ENCODE peak calls at places on chromosomes 2 and 18, in seven cellular contexts. P is NB4; F is HCT116; E is sigmoid colon; T is fibroblast of mammary gland; Q is CD8-positive, alpha-beta T cell; J is GM12864. W is an unnamed sample.
A peak's percentile ranks its signal among the peaks of the same experiment; 100 is the strongest.

GRCh38 chr18:58321986-58322385 is 278.0 kb downstream of the NEDD4L start:
- DNase-seq in P (peak; percentile 60), F (peak; percentile 74), E (peak; percentile 82), T (peak; percentile 89), Q (peak; percentile 54), J (peak; percentile 55), W (peak; percentile 84)

GRCh38 chr2:151437630-151438029 is 27.9 kb downstream of the RIF1 start:
- DNase-seq in P (peak; percentile 38), F (peak; percentile 10), E (no peak), T (peak; percentile 44), Q (no peak), J (no peak), W (peak; percentile 64)

GRCh38 chr2:162072976-162073775 is 839 bp downstream of the DPP4 start:
- DNase-seq in P (no peak), F (no peak), E (peak; percentile 66), T (peak; percentile 30), Q (no peak), J (no peak), W (peak; percentile 62)

GRCh38 chr2:120522151-120522751 is 176.3 kb downstream of the INHBB start:
- DNase-seq in P (no peak), F (no peak), E (no peak), T (peak; percentile 41), Q (no peak), J (no peak), W (peak; percentile 41)

GRCh38 chr2:236246711-236247246 is 17.4 kb downstream of the ASB18 start:
- DNase-seq in P (no peak), F (no peak), E (no peak), T (no peak), Q (no peak), J (no peak), W (peak; percentile 3)

GRCh38 chr2:196479350-196479749 is 160.2 kb upstream of the CCDC150 start:
- DNase-seq in P (no peak), F (no peak), E (no peak), T (peak; percentile 89), Q (no peak), J (no peak), W (peak; percentile 89)

GRCh38 chr18:13376841-13377351 is 158.3 kb downstream of the LDLRAD4 start:
- DNase-seq in P (no peak), F (no peak), E (peak; percentile 50), T (no peak), Q (peak; percentile 78), J (no peak), W (no peak)

GRCh38 chr2:86218124-86218523 is 18.9 kb downstream of the MRPL35 start:
- DNase-seq in P (no peak), F (no peak), E (no peak), T (no peak), Q (no peak), J (no peak), W (no peak)

GRCh38 chr2:158994920-158995676 is 26.7 kb downstream of the TANC1 start:
- DNase-seq in P (no peak), F (no peak), E (no peak), T (peak; percentile 18), Q (no peak), J (no peak), W (peak; percentile 48)

GRCh38 chr2:120576509-120577474 is 158.9 kb upstream of the GLI2 start:
- DNase-seq in P (peak; percentile 81), F (no peak), E (peak; percentile 75), T (peak; percentile 24), Q (no peak), J (no peak), W (peak; percentile 38)

GRCh38 chr2:85340034-85340892 is 12.5 kb upstream of the TGOLN2 start:
- DNase-seq in P (no peak), F (no peak), E (no peak), T (no peak), Q (no peak), J (no peak), W (peak; percentile 6)

GRCh38 chr2:22290293-22290692 is 1094.7 kb upstream of the KLHL29 start:
- DNase-seq in P (no peak), F (no peak), E (no peak), T (no peak), Q (no peak), J (no peak), W (no peak)

GRCh38 chr2:85503611-85504433 is 35.1 kb upstream of the MAT2A start:
- DNase-seq in P (peak; percentile 67), F (no peak), E (no peak), T (peak; percentile 92), Q (no peak), J (no peak), W (peak; percentile 69)

DNA sequence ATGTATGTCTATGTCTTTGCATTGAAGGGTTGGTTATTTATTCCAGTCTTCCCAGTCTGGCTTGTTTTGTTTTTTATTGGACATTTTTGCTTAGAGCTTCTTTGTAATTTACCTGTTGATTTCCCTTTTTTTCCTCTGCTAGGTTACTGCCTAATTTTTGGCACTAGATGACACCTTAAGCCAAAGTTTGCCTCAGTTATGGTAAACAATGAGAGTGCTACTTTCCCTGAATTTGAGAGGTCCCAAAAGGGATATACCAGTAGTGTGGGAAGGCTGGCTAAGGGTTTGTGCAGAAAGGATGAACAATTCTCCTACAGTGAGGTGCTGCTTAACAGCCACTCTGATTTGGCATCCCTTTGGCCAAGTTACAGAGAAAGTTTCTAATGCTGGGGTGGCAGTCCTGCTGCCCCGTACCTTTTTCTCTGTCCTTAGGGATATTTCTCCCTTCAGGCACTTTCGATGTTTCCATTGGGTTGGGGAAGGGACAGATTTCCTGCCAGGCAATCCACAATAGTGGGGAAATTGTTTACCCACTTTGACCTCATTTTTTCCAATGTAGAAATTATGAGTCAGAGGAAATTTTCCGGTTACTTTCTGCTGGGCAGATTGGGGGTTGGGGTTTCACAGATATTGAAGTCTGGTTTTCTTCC is 354.9 kb downstream of the PTPRM start:
- DNase-seq in P (no peak), F (peak; percentile 54), E (no peak), T (peak; percentile 82), Q (no peak), J (no peak), W (peak; percentile 50)
- TF ChIP-seq CTCF in P (no peak), F (no peak), E (no peak), T (no peak), Q (no peak), J (no peak), W (no peak)

GRCh38 chr2:24452499-24452878 is 38.6 kb upstream of the NCOA1 start:
- DNase-seq in P (no peak), F (no peak), E (no peak), T (peak; percentile 52), Q (no peak), J (no peak), W (peak; percentile 52)

GRCh38 chr2:24453379-24454073 is 37.5 kb upstream of the NCOA1 start:
- DNase-seq in P (no peak), F (no peak), E (no peak), T (peak; percentile 42), Q (no peak), J (no peak), W (no peak)

GRCh38 chr2:24451805-24452498 is 39.1 kb upstream of the NCOA1 start:
- DNase-seq in P (no peak), F (no peak), E (no peak), T (no peak), Q (no peak), J (no peak), W (no peak)

GRCh38 chr2:24456610-24457556 is 34.2 kb upstream of the NCOA1 start:
- DNase-seq in P (peak; percentile 56), F (peak; percentile 21), E (peak; percentile 92), T (peak; percentile 87), Q (no peak), J (no peak), W (peak; percentile 79)

DNA sequence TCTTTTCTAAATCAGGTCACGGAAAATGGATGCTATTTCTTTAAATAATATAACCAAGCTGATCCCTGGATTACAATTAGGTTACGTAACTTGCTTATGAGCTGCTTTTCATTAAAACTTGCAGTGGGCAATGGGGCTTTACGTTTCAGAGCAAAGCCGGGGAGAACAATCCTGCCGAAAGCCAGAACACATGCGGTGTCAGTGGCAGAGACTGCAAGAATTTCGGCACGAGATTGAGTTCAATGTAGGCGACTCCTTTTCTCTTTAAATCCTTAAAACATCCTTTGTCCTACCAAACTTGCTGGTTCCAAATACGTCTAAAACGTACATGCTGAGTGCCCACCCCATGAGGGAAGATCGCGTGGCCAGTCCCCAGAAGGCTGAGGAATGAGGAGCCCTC is 36.8 kb upstream of the NCOA1 start:
- DNase-seq in P (no peak), F (no peak), E (no peak), T (peak; percentile 64), Q (no peak), J (no peak), W (peak; percentile 69)
- H3K4me3 ChIP-seq in P (no peak overlapping the region), F (no peak overlapping the region), E (no peak overlapping the region), T (peak overlapping the region; percentile 26), Q (no peak overlapping the region), J (no peak overlapping the region), W (peak overlapping the region; percentile 36)

GRCh38 chr2:10319892-10320574 is 17.3 kb downstream of the HPCAL1 start:
- DNase-seq in P (no peak), F (no peak), E (no peak), T (no peak), Q (no peak), J (no peak), W (no peak)

GRCh38 chr2:10316336-10316735 is 13.6 kb downstream of the HPCAL1 start:
- DNase-seq in P (no peak), F (no peak), E (no peak), T (peak; percentile 59), Q (no peak), J (no peak), W (peak; percentile 83)

GRCh38 chr2:10316860-10317259 is 14.2 kb downstream of the HPCAL1 start:
- DNase-seq in P (no peak), F (no peak), E (no peak), T (no peak), Q (no peak), J (no peak), W (no peak)

GRCh38 chr2:10318345-10318744 is 15.6 kb downstream of the HPCAL1 start:
- DNase-seq in P (no peak), F (no peak), E (no peak), T (no peak), Q (no peak), J (no peak), W (no peak)

GRCh38 chr2:10317646-10318045 is 14.9 kb downstream of the HPCAL1 start:
- DNase-seq in P (peak; percentile 51), F (no peak), E (no peak), T (no peak), Q (no peak), J (no peak), W (no peak)
- TF ChIP-seq CTCF in P (no peak), F (no peak), E (no peak), T (no peak), Q (no peak), J (no peak), W (no peak)

GRCh38 chr2:98773907-98774306 is 43.0 kb upstream of the MGAT4A start:
- DNase-seq in P (no peak), F (no peak), E (no peak), T (no peak), Q (no peak), J (no peak), W (no peak)

GRCh38 chr2:98771264-98771663 is 40.3 kb upstream of the MGAT4A start:
- DNase-seq in P (no peak), F (no peak), E (no peak), T (no peak), Q (peak; percentile 65), J (no peak), W (no peak)

GRCh38 chr2:98772531-98772930 is 41.6 kb upstream of the MGAT4A start:
- DNase-seq in P (peak; percentile 64), F (no peak), E (no peak), T (no peak), Q (no peak), J (no peak), W (no peak)

GRCh38 chr2:98773169-98773568 is 42.2 kb upstream of the MGAT4A start:
- DNase-seq in P (no peak), F (no peak), E (no peak), T (no peak), Q (no peak), J (no peak), W (no peak)

GRCh38 chr2:98771771-98772521 is 41.0 kb upstream of the MGAT4A start:
- DNase-seq in P (peak; percentile 66), F (no peak), E (no peak), T (peak; percentile 50), Q (peak; percentile 83), J (peak; percentile 49), W (peak; percentile 82)
- H3K4me3 ChIP-seq in P (peak overlapping the region; percentile 42), F (no peak overlapping the region), E (no peak overlapping the region), T (no peak overlapping the region), Q (peak overlapping the region; percentile 39), J (peak overlapping the region; percentile 28), W (no peak overlapping the region)

W was measured in fibroblast of the aortic adventitia.